ENCODE peak calls at places on chromosomes 1 and 21, in seven cellular contexts. One of them, this sample, is unnamed.

GRCh38 chr1:43898981-43899380 is 34.6 kb upstream of the ARTN start:
- DNase-seq in cardiac muscle cell: no peak
- DNase-seq in psoas muscle: no peak
- DNase-seq in adrenal gland: no peak
- DNase-seq in tibial artery: no peak
- DNase-seq in CD8-positive, alpha-beta T cell: no peak
- DNase-seq in tibial nerve: no peak
- DNase-seq in this sample: no peak

GRCh38 chr1:207088731-207089626 is at the start of gene C4BPB:
- DNase-seq in tibial nerve: no peak
- DNase-seq in cardiac muscle cell: peak
- DNase-seq in CD8-positive, alpha-beta T cell: no peak
- DNase-seq in adrenal gland: peak
- DNase-seq in tibial artery: no peak
- DNase-seq in psoas muscle: no peak
- DNase-seq in this sample: no peak

GRCh38 chr21:31993826-31994791 is 121.3 kb downstream of the HUNK start:
- DNase-seq in CD8-positive, alpha-beta T cell: no peak
- DNase-seq in tibial artery: no peak
- DNase-seq in psoas muscle: no peak
- DNase-seq in adrenal gland: no peak
- DNase-seq in tibial nerve: no peak
- DNase-seq in cardiac muscle cell: no peak
- DNase-seq in this sample: no peak

GRCh38 chr1:165598676-165599059 is 32.4 kb upstream of the MGST3 start:
- DNase-seq in psoas muscle: no peak
- DNase-seq in cardiac muscle cell: no peak
- DNase-seq in CD8-positive, alpha-beta T cell: no peak
- DNase-seq in tibial artery: no peak
- DNase-seq in adrenal gland: no peak
- DNase-seq in tibial nerve: no peak
- DNase-seq in this sample: no peak

GRCh38 chr1:162942903-162943567 is 82.1 kb upstream of the CCDC190 start:
- DNase-seq in cardiac muscle cell: peak
- DNase-seq in CD8-positive, alpha-beta T cell: no peak
- DNase-seq in psoas muscle: peak
- DNase-seq in tibial nerve: no peak
- DNase-seq in adrenal gland: no peak
- DNase-seq in tibial artery: no peak
- DNase-seq in this sample: no peak

GRCh38 chr21:32624726-32625125 is 12.5 kb upstream of the CFAP298 start:
- DNase-seq in cardiac muscle cell: peak
- DNase-seq in tibial nerve: no peak
- DNase-seq in adrenal gland: no peak
- DNase-seq in psoas muscle: no peak
- DNase-seq in CD8-positive, alpha-beta T cell: no peak
- DNase-seq in tibial artery: no peak
- DNase-seq in this sample: no peak

GRCh38 chr1:234260578-234260977 is 112.7 kb upstream of the COA6 start:
- DNase-seq in cardiac muscle cell: no peak
- DNase-seq in tibial nerve: no peak
- DNase-seq in CD8-positive, alpha-beta T cell: no peak
- DNase-seq in tibial artery: no peak
- DNase-seq in psoas muscle: no peak
- DNase-seq in adrenal gland: no peak
- DNase-seq in this sample: no peak

GRCh38 chr21:36265431-36265830 is 54.6 kb upstream of the MORC3 start:
- DNase-seq in tibial nerve: no peak
- DNase-seq in adrenal gland: no peak
- DNase-seq in tibial artery: no peak
- DNase-seq in CD8-positive, alpha-beta T cell: no peak
- DNase-seq in cardiac muscle cell: no peak
- DNase-seq in psoas muscle: no peak
- DNase-seq in this sample: no peak

GRCh38 chr1:202014915-202015676 is 4.7 kb downstream of the ELF3 start:
- DNase-seq in tibial nerve: no peak
- DNase-seq in adrenal gland: no peak
- DNase-seq in psoas muscle: no peak
- DNase-seq in tibial artery: no peak
- DNase-seq in cardiac muscle cell: no peak
- DNase-seq in CD8-positive, alpha-beta T cell: no peak
- DNase-seq in this sample: no peak

GRCh38 chr1:218616681-218617080 is 271.5 kb downstream of the TGFB2 start:
- DNase-seq in CD8-positive, alpha-beta T cell: no peak
- DNase-seq in tibial nerve: no peak
- DNase-seq in cardiac muscle cell: peak
- DNase-seq in psoas muscle: no peak
- DNase-seq in adrenal gland: no peak
- DNase-seq in tibial artery: no peak
- DNase-seq in this sample: no peak

GRCh38 chr1:61506231-61506630 is 218.7 kb downstream of the TM2D1 start:
- DNase-seq in cardiac muscle cell: peak
- DNase-seq in tibial artery: no peak
- DNase-seq in adrenal gland: no peak
- DNase-seq in tibial nerve: no peak
- DNase-seq in psoas muscle: no peak
- DNase-seq in CD8-positive, alpha-beta T cell: no peak
- DNase-seq in this sample: no peak

GRCh38 chr1:67686272-67687197 is 1.5 kb downstream of the GADD45A start:
- DNase-seq in CD8-positive, alpha-beta T cell: peak
- DNase-seq in tibial artery: peak
- DNase-seq in psoas muscle: peak
- DNase-seq in cardiac muscle cell: peak
- DNase-seq in tibial nerve: peak
- DNase-seq in adrenal gland: peak
- DNase-seq in this sample: peak

GRCh38 chr1:109902204-109902985 is 8.3 kb upstream of the CSF1 start:
- DNase-seq in adrenal gland: no peak
- DNase-seq in CD8-positive, alpha-beta T cell: no peak
- DNase-seq in tibial nerve: no peak
- DNase-seq in psoas muscle: no peak
- DNase-seq in tibial artery: no peak
- DNase-seq in cardiac muscle cell: no peak
- DNase-seq in this sample: no peak

GRCh38 chr1:27233677-27234053 is 767 bp upstream of the WDTC1 start:
- DNase-seq in adrenal gland: no peak
- DNase-seq in cardiac muscle cell: no peak
- DNase-seq in psoas muscle: no peak
- DNase-seq in CD8-positive, alpha-beta T cell: no peak
- DNase-seq in tibial artery: no peak
- DNase-seq in tibial nerve: peak
- DNase-seq in this sample: no peak

GRCh38 chr1:173195596-173196088 is 11.5 kb downstream of the TNFSF4 start:
- DNase-seq in CD8-positive, alpha-beta T cell: no peak
- DNase-seq in tibial artery: no peak
- DNase-seq in tibial nerve: no peak
- DNase-seq in psoas muscle: no peak
- DNase-seq in cardiac muscle cell: no peak
- DNase-seq in adrenal gland: no peak
- DNase-seq in this sample: no peak

GRCh38 chr1:59561782-59562181 is 253.0 kb upstream of the HOOK1 start:
- DNase-seq in tibial nerve: no peak
- DNase-seq in CD8-positive, alpha-beta T cell: no peak
- DNase-seq in tibial artery: no peak
- DNase-seq in adrenal gland: no peak
- DNase-seq in psoas muscle: no peak
- DNase-seq in cardiac muscle cell: no peak
- DNase-seq in this sample: no peak

GRCh38 chr1:20792177-20792576 is 5.1 kb upstream of the HP1BP3 start:
- DNase-seq in cardiac muscle cell: peak
- DNase-seq in CD8-positive, alpha-beta T cell: no peak
- DNase-seq in tibial nerve: no peak
- DNase-seq in adrenal gland: peak
- DNase-seq in psoas muscle: no peak
- DNase-seq in tibial artery: no peak
- DNase-seq in this sample: no peak

GRCh38 chr1:89721351-89721750 is 88.4 kb downstream of the LRRC8C start:
- DNase-seq in tibial nerve: no peak
- DNase-seq in tibial artery: no peak
- DNase-seq in CD8-positive, alpha-beta T cell: no peak
- DNase-seq in psoas muscle: no peak
- DNase-seq in cardiac muscle cell: peak
- DNase-seq in adrenal gland: no peak
- DNase-seq in this sample: no peak
- H3K27ac ChIP-seq in tibial nerve: no peak
- H3K27ac ChIP-seq in tibial artery: no peak
- H3K27ac ChIP-seq in CD8-positive, alpha-beta T cell: peak
- H3K27ac ChIP-seq in psoas muscle: peak
- H3K27ac ChIP-seq in cardiac muscle cell: no peak
- H3K27ac ChIP-seq in adrenal gland: no peak
- H3K27ac ChIP-seq in this sample: no peak

GRCh38 chr1:42430286-42430685 is 25.5 kb downstream of the ZMYND12 start:
- DNase-seq in psoas muscle: no peak
- DNase-seq in cardiac muscle cell: no peak
- DNase-seq in adrenal gland: no peak
- DNase-seq in CD8-positive, alpha-beta T cell: no peak
- DNase-seq in tibial nerve: no peak
- DNase-seq in tibial artery: no peak
- DNase-seq in this sample: no peak

GRCh38 chr1:42427240-42427639 is 28.6 kb downstream of the ZMYND12 start:
- DNase-seq in CD8-positive, alpha-beta T cell: no peak
- DNase-seq in tibial nerve: no peak
- DNase-seq in psoas muscle: no peak
- DNase-seq in tibial artery: no peak
- DNase-seq in cardiac muscle cell: peak
- DNase-seq in adrenal gland: no peak
- DNase-seq in this sample: no peak

GRCh38 chr1:42430751-42431150 is 25.1 kb downstream of the ZMYND12 start:
- DNase-seq in CD8-positive, alpha-beta T cell: no peak
- DNase-seq in adrenal gland: no peak
- DNase-seq in tibial artery: no peak
- DNase-seq in cardiac muscle cell: no peak
- DNase-seq in psoas muscle: no peak
- DNase-seq in tibial nerve: no peak
- DNase-seq in this sample: no peak

GRCh38 chr1:42431514-42431913 is 24.3 kb downstream of the ZMYND12 start:
- DNase-seq in adrenal gland: no peak
- DNase-seq in tibial nerve: no peak
- DNase-seq in cardiac muscle cell: no peak
- DNase-seq in psoas muscle: no peak
- DNase-seq in tibial artery: no peak
- DNase-seq in CD8-positive, alpha-beta T cell: no peak
- DNase-seq in this sample: no peak

DNA sequence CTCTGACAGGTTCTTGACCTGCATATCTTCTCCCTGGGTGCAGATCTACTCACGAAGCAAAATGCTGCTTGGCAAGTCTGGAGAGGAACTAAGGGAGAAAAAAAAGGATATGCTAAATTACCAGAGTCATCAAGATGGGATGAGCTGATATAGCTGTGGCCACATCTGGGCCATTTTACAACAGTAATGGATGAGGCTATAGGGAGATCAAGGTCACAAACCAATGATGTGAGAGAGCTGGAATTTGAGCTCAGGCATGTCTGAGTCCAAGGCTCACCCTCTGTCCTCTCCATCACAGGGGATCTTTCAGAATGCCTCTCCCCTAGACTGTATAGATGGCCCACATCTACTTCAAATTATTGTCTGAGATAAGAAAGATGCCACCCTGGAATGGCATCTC is 26.2 kb downstream of the ZMYND12 start:
- DNase-seq in CD8-positive, alpha-beta T cell: no peak
- DNase-seq in psoas muscle: no peak
- DNase-seq in tibial artery: no peak
- DNase-seq in cardiac muscle cell: no peak
- DNase-seq in tibial nerve: no peak
- DNase-seq in adrenal gland: no peak
- DNase-seq in this sample: no peak
- H3K27ac ChIP-seq in CD8-positive, alpha-beta T cell: no peak
- H3K27ac ChIP-seq in psoas muscle: no peak
- H3K27ac ChIP-seq in tibial artery: no peak
- H3K27ac ChIP-seq in cardiac muscle cell: no peak
- H3K27ac ChIP-seq in tibial nerve: no peak
- H3K27ac ChIP-seq in adrenal gland: no peak
- H3K27ac ChIP-seq in this sample: no peak

DNA sequence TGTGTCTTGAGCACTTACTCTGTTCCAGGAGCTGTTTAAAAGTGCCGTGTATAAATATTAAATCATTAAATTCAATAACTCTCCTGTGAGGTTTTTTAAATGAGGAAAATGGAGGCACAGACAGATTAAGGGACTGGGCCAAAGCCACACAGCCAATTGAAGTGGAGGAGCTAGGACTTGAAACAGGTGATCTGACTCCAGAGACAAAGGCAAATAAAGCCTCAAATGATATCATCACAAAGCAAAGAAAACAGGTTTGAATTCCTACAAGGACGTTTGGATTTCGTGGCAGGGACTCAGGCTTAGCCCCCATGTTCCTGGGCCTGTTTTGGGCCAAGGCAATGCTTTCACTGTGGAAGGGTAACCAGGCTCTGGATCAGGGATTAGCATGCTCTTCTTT is 45.2 kb upstream of the DMBX1 start:
- DNase-seq in adrenal gland: no peak
- DNase-seq in CD8-positive, alpha-beta T cell: no peak
- DNase-seq in tibial nerve: no peak
- DNase-seq in psoas muscle: no peak
- DNase-seq in tibial artery: no peak
- DNase-seq in cardiac muscle cell: no peak
- DNase-seq in this sample: no peak
- H3K27ac ChIP-seq in adrenal gland: no peak
- H3K27ac ChIP-seq in CD8-positive, alpha-beta T cell: no peak
- H3K27ac ChIP-seq in tibial nerve: no peak
- H3K27ac ChIP-seq in psoas muscle: no peak
- H3K27ac ChIP-seq in tibial artery: no peak
- H3K27ac ChIP-seq in cardiac muscle cell: no peak
- H3K27ac ChIP-seq in this sample: no peak

GRCh38 chr1:192737311-192737710 is 71.5 kb upstream of the RGS2 start:
- DNase-seq in tibial nerve: no peak
- DNase-seq in tibial artery: no peak
- DNase-seq in cardiac muscle cell: no peak
- DNase-seq in CD8-positive, alpha-beta T cell: no peak
- DNase-seq in adrenal gland: no peak
- DNase-seq in psoas muscle: no peak
- DNase-seq in this sample: no peak

GRCh38 chr1:192739476-192740184 is 69.2 kb upstream of the RGS2 start:
- DNase-seq in CD8-positive, alpha-beta T cell: no peak
- DNase-seq in cardiac muscle cell: no peak
- DNase-seq in psoas muscle: no peak
- DNase-seq in tibial nerve: no peak
- DNase-seq in tibial artery: no peak
- DNase-seq in adrenal gland: peak
- DNase-seq in this sample: no peak

GRCh38 chr1:192740214-192740613 is 68.6 kb upstream of the RGS2 start:
- DNase-seq in cardiac muscle cell: no peak
- DNase-seq in adrenal gland: no peak
- DNase-seq in CD8-positive, alpha-beta T cell: no peak
- DNase-seq in tibial artery: no peak
- DNase-seq in tibial nerve: no peak
- DNase-seq in psoas muscle: no peak
- DNase-seq in this sample: no peak

GRCh38 chr1:192735298-192735697 is 73.5 kb upstream of the RGS2 start:
- DNase-seq in cardiac muscle cell: no peak
- DNase-seq in psoas muscle: no peak
- DNase-seq in CD8-positive, alpha-beta T cell: no peak
- DNase-seq in tibial nerve: no peak
- DNase-seq in adrenal gland: no peak
- DNase-seq in tibial artery: no peak
- DNase-seq in this sample: no peak

DNA sequence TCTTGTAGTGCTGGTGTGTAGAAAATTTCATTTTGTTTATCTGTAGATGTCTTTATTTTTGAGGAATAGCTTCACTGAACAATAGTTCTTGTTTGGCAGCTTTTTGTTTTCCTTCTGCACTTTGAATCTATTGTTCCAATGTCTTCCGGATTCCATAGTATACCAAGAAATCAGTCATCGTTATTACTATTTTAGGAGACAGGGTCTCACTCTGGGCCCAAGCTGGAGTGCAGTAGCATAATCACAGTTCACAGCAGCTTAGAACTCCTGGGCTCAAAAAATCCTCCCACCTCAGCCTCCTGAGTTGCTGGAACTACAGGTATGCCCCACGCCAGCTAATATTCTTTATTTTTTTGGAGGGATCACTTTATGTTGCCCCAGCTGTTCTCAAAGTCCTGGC is 67.7 kb upstream of the RGS2 start:
- DNase-seq in tibial artery: no peak
- DNase-seq in tibial nerve: no peak
- DNase-seq in adrenal gland: no peak
- DNase-seq in cardiac muscle cell: no peak
- DNase-seq in CD8-positive, alpha-beta T cell: no peak
- DNase-seq in psoas muscle: no peak
- DNase-seq in this sample: no peak
- H3K27ac ChIP-seq in tibial artery: no peak
- H3K27ac ChIP-seq in tibial nerve: no peak
- H3K27ac ChIP-seq in adrenal gland: no peak
- H3K27ac ChIP-seq in cardiac muscle cell: no peak
- H3K27ac ChIP-seq in CD8-positive, alpha-beta T cell: no peak
- H3K27ac ChIP-seq in psoas muscle: no peak
- H3K27ac ChIP-seq in this sample: no peak